ENCODE peak calls at places on chromosomes 3 and 15, in six cellular contexts. W is sigmoid colon, X is NT2/D1, D is aorta, M is heart right ventricle, B is foreskin fibroblast. T is an unnamed sample.

GRCh38 chr3:132071043-132071442 is 36.2 kb upstream of the CPNE4 start:
- DNase-seq in D (no peak), M (peak), W (no peak), X (no peak), B (peak), T (no peak)

GRCh38 chr15:25244731-25245585 is 193.9 kb downstream of the UBE3A start:
- DNase-seq in W (no peak), D (peak), X (no peak), M (peak), B (no peak), T (no peak)

GRCh38 chr15:78044407-78045155 is 32.9 kb downstream of the TBC1D2B start:
- DNase-seq in W (no peak), B (no peak), D (no peak), M (no peak), X (no peak), T (no peak)

GRCh38 chr3:127426444-127427168 is 138.8 kb upstream of the PRR20G start:
- DNase-seq in W (peak), X (no peak), B (no peak), D (no peak), M (no peak), T (peak)

GRCh38 chr3:138600341-138600740 is 6.3 kb upstream of the CEP70 start:
- DNase-seq in B (peak), W (no peak), M (no peak), D (peak), X (no peak), T (no peak)

GRCh38 chr15:87877114-87877810 is 379.3 kb downstream of the NTRK3 start:
- DNase-seq in B (no peak), X (no peak), W (no peak), D (no peak), M (peak), T (no peak)

GRCh38 chr3:12400795-12401194 is 83.5 kb upstream of the TSEN2 start:
- DNase-seq in X (no peak), D (no peak), B (peak), M (no peak), W (no peak), T (no peak)

GRCh38 chr3:33064929-33065328 is 32.0 kb downstream of the GLB1 start:
- DNase-seq in M (no peak), D (no peak), X (no peak), B (no peak), W (no peak), T (no peak)

GRCh38 chr3:46393554-46394434 is 13.1 kb downstream of the CCR5AS start:
- DNase-seq in D (no peak), X (peak), W (no peak), M (no peak), B (no peak), T (no peak)

GRCh38 chr3:60046212-60046611 is 996.4 kb upstream of the CFAP20DC start:
- DNase-seq in D (no peak), B (no peak), W (no peak), X (no peak), M (no peak), T (no peak)

GRCh38 chr3:138460536-138461205 is 26.3 kb downstream of the ESYT3 start:
- DNase-seq in W (no peak), D (no peak), X (no peak), M (no peak), B (no peak), T (peak)

GRCh38 chr15:101684384-101684783 is 32.2 kb upstream of the TM2D3 start:
- DNase-seq in D (no peak), W (no peak), B (peak), X (no peak), M (no peak), T (no peak)

GRCh38 chr15:32683906-32684584 is 33.8 kb upstream of the GREM1 start:
- DNase-seq in M (no peak), D (peak), B (peak), X (no peak), W (no peak), T (no peak)

GRCh38 chr3:142641504-142641903 is 45.3 kb downstream of the PLS1 start:
- DNase-seq in X (no peak), W (no peak), B (no peak), D (no peak), M (no peak), T (no peak)

GRCh38 chr3:175335229-175335628 is 476.1 kb downstream of the NAALADL2 start:
- DNase-seq in M (no peak), D (no peak), W (no peak), X (no peak), B (no peak), T (no peak)

GRCh38 chr3:60017631-60018030 is 967.8 kb upstream of the CFAP20DC start:
- DNase-seq in W (no peak), X (no peak), M (no peak), D (no peak), B (no peak), T (no peak)

GRCh38 chr15:101283931-101284330 is 6.6 kb upstream of the SELENOS start:
- DNase-seq in B (no peak), W (no peak), M (no peak), D (no peak), X (no peak), T (no peak)

GRCh38 chr3:195093731-195094130 is 177.2 kb downstream of the XXYLT1 start:
- DNase-seq in D (peak), M (peak), X (no peak), W (no peak), B (no peak), T (no peak)

GRCh38 chr3:141477224-141477623 is 9.6 kb upstream of the RASA2 start:
- DNase-seq in M (no peak), X (no peak), B (peak), W (no peak), D (no peak), T (no peak)

GRCh38 chr3:157101470-157101869 is 58.5 kb downstream of the CCNL1 start:
- DNase-seq in W (no peak), B (no peak), M (no peak), D (no peak), X (no peak), T (no peak)

GRCh38 chr15:69400850-69401249 is 13.3 kb upstream of the KIF23 start:
- DNase-seq in X (no peak), M (no peak), W (no peak), B (no peak), D (no peak), T (no peak)

GRCh38 chr3:59751606-59752005 is 701.8 kb upstream of the CFAP20DC start:
- DNase-seq in W (no peak), X (no peak), B (no peak), D (no peak), M (no peak), T (no peak)

GRCh38 chr3:18389108-18389733 is 35.9 kb downstream of the SATB1 start:
- DNase-seq in W (no peak), D (no peak), M (no peak), B (peak), X (no peak), T (no peak)

GRCh38 chr15:85527907-85528306 is 147.5 kb downstream of the AKAP13 start:
- DNase-seq in B (peak), X (no peak), D (no peak), M (no peak), W (no peak), T (no peak)

GRCh38 chr3:118890186-118890585 is 144.5 kb downstream of the IGSF11 start:
- DNase-seq in W (no peak), M (no peak), D (no peak), B (no peak), X (no peak), T (no peak)

GRCh38 chr3:62415312-62415791 is 42.0 kb upstream of the FEZF2 start:
- DNase-seq in W (no peak), B (no peak), M (no peak), X (peak), D (no peak), T (no peak)

GRCh38 chr3:62416109-62416508 is 42.8 kb upstream of the FEZF2 start:
- DNase-seq in D (no peak), X (no peak), W (no peak), B (no peak), M (no peak), T (no peak)

GRCh38 chr3:62414786-62415185 is 41.4 kb upstream of the FEZF2 start:
- DNase-seq in M (no peak), D (no peak), X (peak), B (no peak), W (no peak), T (no peak)
- H3K4me3 ChIP-seq in M (no peak), D (no peak), X (no peak), B (no peak), W (no peak), T (no peak)

GRCh38 chr15:74400313-74400850 is 32.9 kb upstream of the CYP11A1 start:
- DNase-seq in W (no peak), B (no peak), M (no peak), D (no peak), X (no peak), T (no peak)
- H3K4me3 ChIP-seq in W (no peak), B (no peak), M (no peak), D (no peak), X (no peak), T (no peak)

GRCh38 chr15:72183781-72184164 is 13.8 kb downstream of the GRAMD2A start:
- DNase-seq in B (no peak), D (no peak), M (no peak), W (no peak), X (no peak), T (no peak)
- H3K4me3 ChIP-seq in B (peak), D (no peak), M (peak), W (peak), X (peak), T (peak)

DNA sequence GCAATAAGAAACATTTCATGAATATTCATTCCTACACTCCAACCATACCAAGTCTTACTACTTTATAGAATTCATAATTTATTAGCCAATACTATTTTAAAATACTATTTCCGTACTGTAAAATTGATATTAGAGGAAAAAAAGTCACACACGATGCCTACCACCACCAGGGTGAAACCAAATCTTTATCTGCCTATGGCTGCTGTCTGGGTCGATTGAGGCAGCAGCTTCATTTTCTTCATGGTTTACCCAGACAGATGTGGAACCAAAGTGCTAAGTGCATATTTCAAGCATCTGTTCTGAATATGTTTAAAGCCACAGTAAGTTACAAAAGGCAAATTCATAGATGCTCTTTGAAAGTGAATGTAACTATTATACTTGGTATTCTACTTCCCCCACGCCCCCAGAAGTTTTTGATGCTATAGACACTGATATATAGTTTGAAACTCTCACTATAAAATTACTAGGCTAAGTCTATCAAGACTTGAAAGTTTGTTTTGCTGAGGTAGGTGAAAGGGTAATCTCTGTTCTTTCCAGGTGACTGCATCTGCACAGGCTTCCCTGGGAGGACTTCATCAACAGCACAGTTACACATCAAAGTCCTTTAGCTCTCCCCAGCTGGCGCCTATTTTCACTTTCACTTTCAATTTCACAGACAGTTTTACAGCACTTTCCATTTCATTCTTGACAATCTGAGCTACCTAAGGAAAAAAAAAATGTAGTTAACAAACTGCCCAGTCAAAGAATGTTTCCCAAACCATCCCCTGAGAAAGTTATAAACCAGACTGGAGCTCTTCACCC is 113.9 kb downstream of the POLQ start:
- DNase-seq in D (no peak), W (no peak), M (no peak), B (peak), X (no peak), T (no peak)
- H3K4me3 ChIP-seq in D (peak), W (peak), M (peak), B (peak), X (no peak), T (peak)

DNA sequence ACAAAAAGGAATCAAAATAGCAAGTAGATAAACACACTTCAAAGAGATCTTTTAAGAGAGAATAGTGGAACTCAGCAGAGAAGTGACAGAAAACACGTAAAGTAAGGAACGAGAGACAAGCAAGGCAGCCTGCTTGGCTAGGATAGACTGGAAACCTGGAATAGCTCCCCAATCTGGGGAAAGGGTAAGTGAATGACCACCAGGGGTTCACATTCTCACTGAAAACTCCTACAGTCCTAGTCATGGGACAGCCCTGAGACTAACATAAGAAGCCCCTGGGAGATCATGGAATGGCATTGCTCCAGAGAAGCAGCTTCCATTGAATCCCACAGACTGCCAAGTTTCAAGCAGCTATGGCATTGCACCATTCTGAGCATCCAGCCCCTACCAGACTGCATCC is 363.6 kb upstream of the ARPP21 start:
- DNase-seq in X (no peak), M (no peak), B (no peak), D (no peak), W (no peak), T (no peak)
- H3K4me3 ChIP-seq in X (no peak), M (no peak), B (no peak), D (no peak), W (no peak), T (no peak)

GRCh38 chr3:188301147-188301546 is 147.2 kb downstream of the LPP start:
- DNase-seq in X (no peak), W (no peak), M (no peak), B (no peak), D (no peak), T (no peak)
- H3K4me3 ChIP-seq in X (no peak), W (no peak), M (no peak), B (no peak), D (no peak), T (no peak)

GRCh38 chr15:33701304-33701696 is 267.0 kb upstream of the CHRM5 start:
- DNase-seq in X (no peak), M (no peak), B (peak), W (no peak), D (no peak), T (no peak)

GRCh38 chr15:33700695-33701303 is 267.5 kb upstream of the CHRM5 start:
- DNase-seq in X (peak), W (peak), B (peak), D (peak), M (peak), T (peak)

GRCh38 chr15:33699145-33699544 is 269.2 kb upstream of the CHRM5 start:
- DNase-seq in X (no peak), M (no peak), W (no peak), B (no peak), D (no peak), T (no peak)

GRCh38 chr15:33699691-33700447 is 268.4 kb upstream of the CHRM5 start:
- DNase-seq in X (no peak), W (no peak), D (no peak), B (peak), M (no peak), T (no peak)

GRCh38 chr15:33698128-33698527 is 270.2 kb upstream of the CHRM5 start:
- DNase-seq in M (no peak), X (no peak), W (no peak), B (no peak), D (no peak), T (no peak)
- H3K4me3 ChIP-seq in M (no peak), X (no peak), W (no peak), B (no peak), D (no peak), T (no peak)

GRCh38 chr15:64096486-64097431 is 977 bp downstream of the SNX1 start:
- DNase-seq in D (no peak), M (no peak), X (no peak), B (peak), W (no peak), T (no peak)
- H3K4me3 ChIP-seq in D (peak), M (peak), X (peak), B (peak), W (peak), T (peak)

GRCh38 chr3:193727089-193727488 is 134.1 kb downstream of the OPA1 start:
- DNase-seq in D (no peak), W (no peak), X (no peak), M (no peak), B (no peak), T (no peak)
- H3K4me3 ChIP-seq in D (no peak), W (no peak), X (no peak), M (no peak), B (no peak), T (no peak)

DNA sequence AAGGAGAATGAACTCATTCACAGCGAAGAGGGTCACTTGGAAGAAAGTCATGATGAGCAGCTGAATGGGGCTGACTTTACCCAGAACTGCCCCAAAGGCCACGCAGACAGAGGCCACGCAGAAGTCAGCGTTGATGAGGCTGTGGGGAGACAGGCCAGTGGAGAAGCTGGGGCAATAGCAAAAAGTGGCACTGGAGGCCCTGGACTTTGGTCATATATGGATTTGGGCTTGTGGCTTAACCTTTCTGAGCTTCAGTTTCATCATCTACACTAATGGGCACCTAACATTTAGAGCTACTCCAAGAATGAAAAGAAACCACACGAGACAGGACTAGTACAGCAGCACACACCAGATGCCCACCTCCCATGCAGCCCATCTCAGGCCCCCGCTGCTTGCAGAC is 13.3 kb downstream of the RHCG start:
- DNase-seq in W (no peak), X (no peak), D (no peak), B (no peak), M (no peak), T (peak)
- H3K4me3 ChIP-seq in W (no peak), X (no peak), D (no peak), B (no peak), M (no peak), T (no peak)

T was measured in dorsolateral prefrontal cortex.